ENCODE peak calls at places on chromosomes 1 and 21, in nine cellular contexts. I, F, L, B, S, W, C, J and Q are unnamed samples.
A peak's percentile ranks its signal among the peaks of the same experiment; 100 is the strongest.

GRCh38 chr21:35324372-35325220 is 275.5 kb upstream of the RUNX1 start:
- DNase-seq in W (no peak), B (no peak), C (no peak), F (no peak), L (no peak), I (no peak), S (peak; percentile 59), J (no peak), Q (no peak)

GRCh38 chr1:158203693-158204457 is 23.2 kb downstream of the CD1D start:
- DNase-seq in C (no peak), S (peak; percentile 47), W (peak; percentile 30), I (no peak), L (no peak), B (peak; percentile 27), F (peak; percentile 36), J (no peak), Q (no peak)

GRCh38 chr1:64759968-64760367 is 15.1 kb downstream of the RAVER2 start:
- DNase-seq in C (no peak), S (no peak), J (no peak), F (no peak), L (no peak), B (no peak), I (no peak), W (no peak), Q (no peak)

GRCh38 chr1:93701619-93702018 is 20.0 kb upstream of the BCAR3 start:
- DNase-seq in J (no peak), I (no peak), B (no peak), L (no peak), C (no peak), F (no peak), W (no peak), S (peak; percentile 88), Q (no peak)

GRCh38 chr1:186375152-186375928 is at the start of the genes ODR4 and TPR:
- DNase-seq in L (peak; percentile 98), I (peak; percentile 91), S (peak; percentile 99), W (peak; percentile 97), B (peak; percentile 97), C (peak; percentile 90), J (peak; percentile 100), F (peak; percentile 96), Q (peak; percentile 98)

GRCh38 chr1:164602142-164602429 is 43.1 kb downstream of the PBX1 start:
- DNase-seq in S (no peak), C (no peak), F (no peak), W (no peak), J (no peak), I (no peak), B (no peak), L (no peak), Q (no peak)

GRCh38 chr1:150152772-150153461 is 3.2 kb downstream of the PLEKHO1 start:
- DNase-seq in I (no peak), L (no peak), C (no peak), J (no peak), W (no peak), F (no peak), B (no peak), S (peak; percentile 69), Q (no peak)

GRCh38 chr1:235650341-235651169 is 971 bp upstream of the GNG4 start:
- DNase-seq in J (no peak), F (peak; percentile 29), I (no peak), S (no peak), B (no peak), L (no peak), C (no peak), W (peak; percentile 54), Q (peak; percentile 81)

GRCh38 chr1:58764294-58764978 is 19.4 kb downstream of the JUN start:
- DNase-seq in J (no peak), B (no peak), L (no peak), C (no peak), I (no peak), W (no peak), F (no peak), S (peak; percentile 74), Q (no peak)

GRCh38 chr1:119987112-119987511 is 82.3 kb downstream of the NOTCH2 start:
- DNase-seq in C (no peak), I (no peak), L (no peak), W (no peak), B (no peak), F (no peak), S (peak; percentile 80), J (no peak), Q (no peak)

GRCh38 chr21:42544544-42544943 is 30.9 kb downstream of the SLC37A1 start:
- DNase-seq in L (peak; percentile 45), I (no peak), W (no peak), C (no peak), B (no peak), J (no peak), F (no peak), S (no peak), Q (no peak)

GRCh38 chr1:43666608-43667007 is 16.7 kb downstream of the KDM4A start:
- DNase-seq in J (no peak), F (no peak), W (no peak), B (no peak), S (peak; percentile 23), L (no peak), I (no peak), C (no peak), Q (no peak)

GRCh38 chr1:165858364-165858823 is 31.0 kb downstream of the UCK2 start:
- DNase-seq in J (no peak), L (no peak), W (no peak), I (no peak), B (no peak), S (no peak), C (no peak), F (no peak), Q (no peak)

GRCh38 chr1:83725735-83726360 is 273.1 kb downstream of the TTLL7 start:
- DNase-seq in F (no peak), I (no peak), J (no peak), L (no peak), S (no peak), C (no peak), B (no peak), W (no peak), Q (no peak)

GRCh38 chr1:248696261-248696660 is 6.3 kb downstream of the OR14I1 start:
- DNase-seq in J (no peak), F (no peak), B (no peak), W (no peak), L (no peak), S (no peak), C (no peak), I (no peak), Q (no peak)

GRCh38 chr1:177913762-177914540 is 55.9 kb downstream of the SEC16B start:
- DNase-seq in W (peak; percentile 20), L (no peak), I (no peak), B (no peak), F (peak; percentile 44), J (no peak), C (no peak), S (peak; percentile 17), Q (no peak)

GRCh38 chr1:108878678-108879077 is 1.9 kb downstream of the GPSM2 start:
- DNase-seq in F (no peak), C (no peak), J (no peak), I (no peak), W (no peak), S (no peak), B (no peak), L (no peak), Q (no peak)

GRCh38 chr1:11938722-11939526 is 4.4 kb downstream of the PLOD1 start:
- DNase-seq in C (no peak), J (no peak), W (no peak), I (no peak), S (no peak), F (no peak), L (peak; percentile 75), B (no peak), Q (no peak)